ENCODE peak calls at places on chromosomes 7 and 10, in four cellular contexts. T is ovary, G is fibroblast of lung, A is A549. R is an unnamed sample.

GRCh38 chr10:77716943-77717735 is 79.5 kb upstream of the KCNMA1 start:
- DNase-seq in T (no peak), G (peak), A (no peak), R (no peak)

GRCh38 chr7:43560742-43561330 is 22.1 kb upstream of the STK17A start:
- DNase-seq in T (no peak), G (no peak), A (no peak), R (no peak)

GRCh38 chr10:87765666-87766376 is 52.2 kb downstream of the ATAD1 start:
- DNase-seq in T (no peak), G (no peak), A (no peak), R (no peak)

GRCh38 chr10:75717126-75717916 is 285.9 kb downstream of the LRMDA start:
- DNase-seq in T (no peak), G (peak), A (no peak), R (no peak)

GRCh38 chr10:69748621-69749020 is 53.1 kb upstream of the COL13A1 start:
- DNase-seq in T (no peak), G (no peak), A (no peak), R (no peak)

GRCh38 chr7:391411-391951 is 101.5 kb downstream of the FOXL3 start:
- DNase-seq in T (no peak), G (no peak), A (no peak), R (no peak)

GRCh38 chr7:39086638-39087360 is 109.1 kb downstream of the POU6F2 start:
- DNase-seq in T (no peak), G (no peak), A (no peak), R (no peak)

GRCh38 chr10:102758226-102758932 is 14.6 kb downstream of the WBP1L start:
- DNase-seq in T (peak), G (no peak), A (no peak), R (no peak)

GRCh38 chr10:76108563-76108962 is 677.1 kb downstream of the LRMDA start:
- DNase-seq in T (no peak), G (no peak), A (no peak), R (no peak)

GRCh38 chr10:28471705-28472050 is 61.2 kb upstream of the WAC start:
- DNase-seq in T (no peak), G (no peak), A (no peak), R (no peak)

GRCh38 chr7:82442492-82443043 is 1.0 kb downstream of the CACNA2D1 start:
- DNase-seq in T (peak), G (peak), A (peak), R (no peak)

GRCh38 chr7:126840869-126841268 is 411.9 kb downstream of the GRM8 start:
- DNase-seq in T (no peak), G (no peak), A (no peak), R (no peak)

GRCh38 chr10:26448292-26448691 is 10.2 kb downstream of the APBB1IP start:
- DNase-seq in T (no peak), G (no peak), A (no peak), R (no peak)

GRCh38 chr10:80477813-80478212 is 23.7 kb downstream of the TSPAN14 start:
- DNase-seq in T (no peak), G (peak), A (peak), R (no peak)

DNA sequence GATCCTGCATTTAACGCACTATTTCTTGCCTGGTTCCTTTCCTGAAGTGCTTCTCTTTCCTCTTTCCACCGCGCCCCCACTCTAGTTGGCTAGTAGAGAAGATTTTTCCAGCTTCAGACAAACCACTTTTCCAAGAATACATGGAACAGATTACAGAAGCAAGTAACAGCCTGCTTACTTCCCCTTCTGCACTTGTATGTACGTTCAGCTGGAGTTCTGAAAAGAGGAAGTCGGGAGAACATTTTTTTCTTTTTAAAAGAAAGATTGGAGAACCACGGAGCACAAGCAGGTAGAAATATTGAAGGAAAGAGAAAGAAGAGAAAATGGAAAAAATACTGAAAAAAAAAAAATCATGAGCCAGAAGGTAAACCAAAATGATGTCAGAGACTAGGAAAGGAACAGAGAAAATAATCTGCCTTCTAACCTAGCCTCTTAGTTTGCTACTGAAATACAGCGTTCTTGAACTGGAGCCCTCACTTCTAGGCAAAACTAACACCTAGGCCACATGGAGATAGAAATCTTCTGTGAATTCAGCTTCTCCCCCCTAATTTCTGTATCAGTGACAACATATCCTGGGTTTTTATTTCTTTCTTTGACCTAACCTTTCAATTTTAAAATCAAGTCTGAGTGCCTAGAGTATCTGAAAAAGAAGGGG is 100.2 kb upstream of the GLCCI1 start:
- DNase-seq in T (no peak), G (no peak), A (no peak), R (no peak)
- H3K27ac ChIP-seq in T (no peak), G (no peak), A (no peak), R (no peak)

GRCh38 chr7:5467645-5468044 is 44.0 kb upstream of the TNRC18 start:
- DNase-seq in T (no peak), G (no peak), A (no peak), R (no peak)
- H3K4me3 ChIP-seq in T (no peak), G (no peak), A (no peak), R (no peak)

GRCh38 chr10:6191147-6191546 is 11.6 kb upstream of the PFKFB3 start:
- DNase-seq in T (no peak), G (no peak), A (no peak), R (no peak)
- H3K27ac ChIP-seq in T (peak), G (no peak), A (no peak), R (no peak)

DNA sequence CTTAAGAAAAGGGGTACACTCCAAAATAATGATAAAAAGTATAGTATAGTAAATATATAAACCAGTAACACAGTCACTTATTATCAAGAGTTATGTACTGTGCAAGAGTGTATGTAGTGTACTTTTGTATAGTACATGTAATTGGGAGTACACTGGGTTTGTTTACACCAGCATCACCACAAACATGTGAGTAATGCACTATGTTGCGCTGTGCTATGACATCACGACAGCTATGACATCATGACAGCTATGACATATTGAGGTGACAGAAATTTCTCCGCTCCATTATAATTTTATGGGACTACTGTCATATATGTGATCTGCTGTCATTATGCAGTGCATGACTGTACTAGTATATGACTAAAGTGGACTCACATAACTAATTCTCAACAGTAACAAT is 84.6 kb downstream of the KMT2C start:
- DNase-seq in T (no peak), G (peak), A (no peak), R (no peak)
- H3K4me3 ChIP-seq in T (no peak), G (no peak), A (no peak), R (no peak)

GRCh38 chr7:150860291-150860977 is 8.1 kb downstream of the AOC1 start:
- DNase-seq in T (no peak), G (no peak), A (no peak), R (no peak)

GRCh38 chr7:150862356-150862755 is 10.0 kb downstream of the AOC1 start:
- DNase-seq in T (no peak), G (no peak), A (no peak), R (no peak)

GRCh38 chr7:150858236-150859197 is 6.2 kb downstream of the AOC1 start:
- DNase-seq in T (no peak), G (no peak), A (no peak), R (no peak)

GRCh38 chr7:150863946-150864345 is 11.6 kb downstream of the AOC1 start:
- DNase-seq in T (no peak), G (no peak), A (no peak), R (no peak)

GRCh38 chr7:150860978-150861295 is 8.6 kb downstream of the AOC1 start:
- DNase-seq in T (no peak), G (no peak), A (no peak), R (no peak)
- H3K27ac ChIP-seq in T (no peak), G (no peak), A (no peak), R (no peak)

GRCh38 chr10:99733366-99733765 is 1.3 kb downstream of the CUTC start:
- DNase-seq in T (no peak), G (peak), A (no peak), R (no peak)
- H3K4me3 ChIP-seq in T (no peak), G (peak), A (peak), R (no peak)

GRCh38 chr7:105044449-105045081 is 30.6 kb downstream of the KMT2E start:
- DNase-seq in T (no peak), G (no peak), A (no peak), R (no peak)
- H3K27ac ChIP-seq in T (no peak), G (no peak), A (no peak), R (no peak)

GRCh38 chr7:148967032-148967372 is 61.3 kb downstream of the PDIA4 start:
- DNase-seq in T (no peak), G (no peak), A (no peak), R (no peak)
- H3K4me3 ChIP-seq in T (no peak), G (no peak), A (peak), R (peak)

R was measured in pancreas.